ENCODE peak calls at places on chromosomes 6 and 20, in seven cellular contexts. Q, B, C, X, R, U and K are unnamed samples.

GRCh38 chr6:16623029-16623653 is 138.1 kb downstream of the ATXN1 start:
- DNase-seq in R (no peak), Q (no peak), B (peak), X (no peak), C (no peak), U (no peak), K (no peak)

GRCh38 chr6:139939189-139939979 is 564.9 kb upstream of the CITED2 start:
- DNase-seq in R (no peak), Q (no peak), X (no peak), U (peak), B (no peak), C (peak), K (no peak)

GRCh38 chr6:20827798-20828197 is 293.5 kb downstream of the CDKAL1 start:
- DNase-seq in Q (no peak), B (peak), X (no peak), U (no peak), R (no peak), C (no peak), K (no peak)

GRCh38 chr6:73203098-73203497 is 22.2 kb downstream of the KHDC1L start:
- DNase-seq in C (no peak), B (no peak), X (no peak), R (no peak), Q (no peak), U (no peak), K (no peak)

GRCh38 chr6:35088281-35089215 is 52.6 kb downstream of the TCP11 start:
- DNase-seq in Q (peak), B (no peak), R (no peak), X (no peak), U (no peak), C (no peak), K (no peak)

GRCh38 chr6:63805808-63806572 is 170.4 kb downstream of the PHF3 start:
- DNase-seq in X (no peak), R (no peak), Q (no peak), C (peak), U (peak), B (peak), K (peak)

GRCh38 chr6:14584450-14584849 is 466.9 kb downstream of the CD83 start:
- DNase-seq in U (no peak), X (no peak), B (no peak), C (no peak), R (no peak), Q (no peak), K (no peak)

GRCh38 chr6:36633915-36634314 is 39.8 kb downstream of the SRSF3 start:
- DNase-seq in B (peak), C (no peak), R (peak), X (no peak), U (no peak), Q (no peak), K (no peak)

GRCh38 chr6:156731436-156731835 is 45.7 kb upstream of the ARID1B start:
- DNase-seq in X (no peak), Q (no peak), U (no peak), R (peak), B (peak), C (no peak), K (no peak)

GRCh38 chr6:166257911-166258318 is 50.3 kb downstream of the PRR18 start:
- DNase-seq in B (no peak), C (peak), Q (no peak), X (no peak), R (no peak), U (no peak), K (no peak)

GRCh38 chr6:142075516-142076101 is 57.1 kb upstream of the GJE1 start:
- DNase-seq in R (no peak), B (no peak), C (peak), Q (no peak), X (no peak), U (no peak), K (no peak)

GRCh38 chr20:64099086-64099786 is 8.1 kb downstream of the NPBWR2 start:
- DNase-seq in Q (no peak), C (no peak), R (no peak), B (no peak), U (no peak), X (no peak), K (no peak)

GRCh38 chr20:12345978-12346377 is 428.3 kb downstream of the BTBD3 start:
- DNase-seq in U (no peak), C (no peak), X (no peak), B (no peak), Q (no peak), R (no peak), K (no peak)

GRCh38 chr6:16345449-16346330 is 107.3 kb downstream of the GMPR start:
- DNase-seq in U (peak), X (no peak), R (peak), B (peak), Q (no peak), C (peak), K (peak)

GRCh38 chr6:44058617-44059358 is 68.5 kb downstream of the MRPL14 start:
- DNase-seq in C (peak), R (no peak), U (no peak), X (peak), Q (no peak), B (peak), K (peak)

GRCh38 chr20:33668087-33668790 is 1.5 kb downstream of the ACTL10 start:
- DNase-seq in Q (no peak), B (peak), R (no peak), U (no peak), X (peak), C (no peak), K (no peak)

GRCh38 chr6:135640449-135641111 is 143.0 kb upstream of the AHI1 start:
- DNase-seq in C (no peak), B (no peak), X (no peak), U (no peak), Q (no peak), R (no peak), K (no peak)

GRCh38 chr6:38489951-38490350 is 149.8 kb downstream of the BTBD9 start:
- DNase-seq in U (no peak), R (no peak), X (no peak), B (peak), Q (no peak), C (no peak), K (no peak)

GRCh38 chr6:123091091-123091895 is 95.3 kb downstream of the CLVS2 start:
- DNase-seq in X (no peak), B (peak), U (no peak), R (no peak), Q (no peak), C (no peak), K (peak)

GRCh38 chr6:154414021-154414813 is 57.6 kb upstream of the IPCEF1 start:
- DNase-seq in R (no peak), C (peak), U (no peak), B (peak), X (no peak), Q (no peak), K (peak)

GRCh38 chr6:157821342-157822033 is 1.6 kb upstream of the SNX9 start:
- DNase-seq in X (no peak), U (no peak), Q (no peak), B (no peak), C (no peak), R (no peak), K (no peak)